ENCODE peak calls at places on chromosomes 2 and 18, in nine cellular contexts. One of them, this sample, is unnamed.
A peak's percentile ranks its signal among the peaks of the same experiment; 100 is the strongest.

GRCh38 chr2:183037281-183037659 is 987 bp downstream of the NCKAP1 start:
- DNase-seq in GM12878: no peak
- DNase-seq in EL: peak; percentile 49
- DNase-seq in T-helper 1 cell: no peak
- DNase-seq in right cardiac atrium: no peak
- DNase-seq in ACHN: peak; percentile 50
- DNase-seq in COLO829: peak; percentile 26
- DNase-seq in chondrocyte: no peak
- DNase-seq in M059J: peak; percentile 46
- DNase-seq in this sample: peak; percentile 69

GRCh38 chr2:41741951-41742563 is 305.8 kb upstream of the PKDCC start:
- DNase-seq in GM12878: no peak
- DNase-seq in EL: no peak
- DNase-seq in T-helper 1 cell: no peak
- DNase-seq in right cardiac atrium: no peak
- DNase-seq in ACHN: no peak
- DNase-seq in COLO829: no peak
- DNase-seq in chondrocyte: no peak
- DNase-seq in M059J: no peak
- DNase-seq in this sample: no peak

GRCh38 chr2:123993728-123994323 is 31.3 kb upstream of the CNTNAP5 start:
- DNase-seq in GM12878: no peak
- DNase-seq in EL: peak; percentile 0
- DNase-seq in T-helper 1 cell: no peak
- DNase-seq in right cardiac atrium: no peak
- DNase-seq in ACHN: peak; percentile 55
- DNase-seq in COLO829: peak; percentile 58
- DNase-seq in chondrocyte: no peak
- DNase-seq in M059J: peak; percentile 49
- DNase-seq in this sample: peak; percentile 1

GRCh38 chr2:153169567-153169966 is 309.0 kb downstream of the RPRM start:
- DNase-seq in GM12878: no peak
- DNase-seq in EL: no peak
- DNase-seq in T-helper 1 cell: no peak
- DNase-seq in right cardiac atrium: no peak
- DNase-seq in ACHN: no peak
- DNase-seq in COLO829: no peak
- DNase-seq in chondrocyte: no peak
- DNase-seq in M059J: no peak
- DNase-seq in this sample: no peak

GRCh38 chr18:73232933-73233332 is 365.1 kb upstream of the NETO1 start:
- DNase-seq in GM12878: peak; percentile 13
- DNase-seq in EL: no peak
- DNase-seq in T-helper 1 cell: no peak
- DNase-seq in right cardiac atrium: no peak
- DNase-seq in ACHN: no peak
- DNase-seq in COLO829: no peak
- DNase-seq in chondrocyte: no peak
- DNase-seq in M059J: peak; percentile 2
- DNase-seq in this sample: no peak

GRCh38 chr2:68318686-68319396 is 908 bp downstream of the CNRIP1 start:
- DNase-seq in GM12878: no peak
- DNase-seq in EL: peak; percentile 31
- DNase-seq in T-helper 1 cell: no peak
- DNase-seq in right cardiac atrium: peak; percentile 83
- DNase-seq in ACHN: no peak
- DNase-seq in COLO829: no peak
- DNase-seq in chondrocyte: no peak
- DNase-seq in M059J: no peak
- DNase-seq in this sample: peak; percentile 40

GRCh38 chr2:234768608-234769196 is 183.1 kb upstream of the SH3BP4 start:
- DNase-seq in GM12878: no peak
- DNase-seq in EL: peak; percentile 13
- DNase-seq in T-helper 1 cell: no peak
- DNase-seq in right cardiac atrium: no peak
- DNase-seq in ACHN: no peak
- DNase-seq in COLO829: no peak
- DNase-seq in chondrocyte: no peak
- DNase-seq in M059J: no peak
- DNase-seq in this sample: no peak

GRCh38 chr18:12426924-12427323 is 19.2 kb downstream of the PRELID3A start:
- DNase-seq in GM12878: no peak
- DNase-seq in EL: no peak
- DNase-seq in T-helper 1 cell: no peak
- DNase-seq in right cardiac atrium: no peak
- DNase-seq in ACHN: no peak
- DNase-seq in COLO829: no peak
- DNase-seq in chondrocyte: no peak
- DNase-seq in M059J: no peak
- DNase-seq in this sample: no peak

GRCh38 chr2:230418341-230419016 is 2.5 kb downstream of the SP100 start:
- DNase-seq in GM12878: no peak
- DNase-seq in EL: peak; percentile 77
- DNase-seq in T-helper 1 cell: no peak
- DNase-seq in right cardiac atrium: no peak
- DNase-seq in ACHN: peak; percentile 45
- DNase-seq in COLO829: no peak
- DNase-seq in chondrocyte: no peak
- DNase-seq in M059J: peak; percentile 83
- DNase-seq in this sample: peak; percentile 82

GRCh38 chr2:15363142-15363541 is 198.0 kb downstream of the NBAS start:
- DNase-seq in GM12878: no peak
- DNase-seq in EL: peak; percentile 60
- DNase-seq in T-helper 1 cell: no peak
- DNase-seq in right cardiac atrium: no peak
- DNase-seq in ACHN: peak; percentile 14
- DNase-seq in COLO829: no peak
- DNase-seq in chondrocyte: no peak
- DNase-seq in M059J: peak; percentile 61
- DNase-seq in this sample: no peak

GRCh38 chr18:23337599-23338444 is 115.3 kb upstream of the RIOK3 start:
- DNase-seq in GM12878: no peak
- DNase-seq in EL: no peak
- DNase-seq in T-helper 1 cell: no peak
- DNase-seq in right cardiac atrium: no peak
- DNase-seq in ACHN: peak; percentile 4
- DNase-seq in COLO829: peak; percentile 40
- DNase-seq in chondrocyte: no peak
- DNase-seq in M059J: peak; percentile 61
- DNase-seq in this sample: peak; percentile 58

GRCh38 chr2:233385489-233386044 is 31.3 kb downstream of the DGKD start:
- DNase-seq in GM12878: peak; percentile 63
- DNase-seq in EL: no peak
- DNase-seq in T-helper 1 cell: no peak
- DNase-seq in right cardiac atrium: no peak
- DNase-seq in ACHN: no peak
- DNase-seq in COLO829: no peak
- DNase-seq in chondrocyte: no peak
- DNase-seq in M059J: no peak
- DNase-seq in this sample: no peak

GRCh38 chr2:231696004-231696367 is 12.3 kb upstream of the PTMA start:
- DNase-seq in GM12878: no peak
- DNase-seq in EL: peak; percentile 76
- DNase-seq in T-helper 1 cell: no peak
- DNase-seq in right cardiac atrium: no peak
- DNase-seq in ACHN: no peak
- DNase-seq in COLO829: no peak
- DNase-seq in chondrocyte: no peak
- DNase-seq in M059J: no peak
- DNase-seq in this sample: no peak

GRCh38 chr2:32882911-32883810 is 63.6 kb upstream of the LTBP1 start:
- DNase-seq in GM12878: no peak
- DNase-seq in EL: peak; percentile 22
- DNase-seq in T-helper 1 cell: no peak
- DNase-seq in right cardiac atrium: no peak
- DNase-seq in ACHN: no peak
- DNase-seq in COLO829: peak; percentile 65
- DNase-seq in chondrocyte: no peak
- DNase-seq in M059J: peak; percentile 47
- DNase-seq in this sample: no peak

This sample was measured in endothelial cell of umbilical vein.